ENCODE peak calls at places on chromosomes 12 and 14, in six cellular contexts. J, I, N, K, B and W are unnamed samples.

GRCh38 chr14:45373877-45374276 is 120.9 kb upstream of the MIS18BP1 start:
- DNase-seq in N (no peak), J (no peak), B (no peak), K (no peak), I (no peak), W (no peak)

GRCh38 chr12:94762943-94763342 is 112.6 kb upstream of the TMCC3 start:
- DNase-seq in I (no peak), N (no peak), B (no peak), K (no peak), J (no peak), W (no peak)

GRCh38 chr12:46389130-46389616 is 16.6 kb upstream of the SLC38A2 start:
- DNase-seq in J (peak), K (no peak), I (no peak), B (no peak), N (no peak), W (no peak)

GRCh38 chr12:69688496-69689427 is 10.3 kb downstream of the BEST3 start:
- DNase-seq in N (no peak), I (peak), J (peak), K (peak), B (peak), W (peak)

GRCh38 chr12:6540181-6540877 is 6.0 kb downstream of the GAPDH start:
- DNase-seq in I (peak), K (no peak), B (peak), N (peak), J (peak), W (no peak)

GRCh38 chr14:49770212-49770817 is 2.4 kb downstream of the KLHDC2 start:
- DNase-seq in J (peak), N (no peak), B (no peak), K (no peak), I (no peak), W (no peak)

GRCh38 chr14:24150993-24151392 is 3.7 kb downstream of the RNF31 start:
- DNase-seq in B (no peak), J (no peak), I (no peak), N (no peak), K (no peak), W (no peak)

GRCh38 chr14:68910540-68910939 is 68.6 kb downstream of the ACTN1 start:
- DNase-seq in B (no peak), K (no peak), N (no peak), J (peak), I (no peak), W (no peak)

GRCh38 chr14:68379510-68380303 is 413.2 kb downstream of the ZFP36L1 start:
- DNase-seq in I (no peak), K (no peak), B (no peak), J (no peak), N (no peak), W (no peak)